ENCODE peak calls at places on chromosomes 3 and 15, in six cellular contexts. T is stomach, H is sigmoid colon, J is SK-N-SH, W is tibial nerve, S is transverse colon. Z is an unnamed sample.

GRCh38 chr15:74954515-74954914 is 2.1 kb downstream of the RPP25 start:
- DNase-seq in H (no peak), J (peak), S (no peak), T (no peak), W (no peak), Z (no peak)

GRCh38 chr3:70990723-70991122 is 592.8 kb downstream of the FOXP1 start:
- DNase-seq in W (no peak), S (no peak), J (no peak), H (no peak), T (no peak), Z (no peak)

GRCh38 chr3:196096382-196096953 is 14.6 kb upstream of the TFRC start:
- DNase-seq in J (no peak), T (peak), W (no peak), S (peak), H (peak), Z (peak)

GRCh38 chr15:65304393-65305143 is at the start of gene RNU5B-1:
- DNase-seq in J (peak), H (peak), T (peak), S (peak), W (peak), Z (peak)

GRCh38 chr15:89825264-89825940 is 10.8 kb upstream of the ANPEP start:
- DNase-seq in J (no peak), S (no peak), T (no peak), W (no peak), H (no peak), Z (no peak)

GRCh38 chr3:150165396-150166094 is 194.8 kb upstream of the PFN2 start:
- DNase-seq in S (no peak), H (no peak), J (no peak), T (no peak), W (no peak), Z (no peak)

GRCh38 chr3:157602424-157602823 is 99.2 kb upstream of the VEPH1 start:
- DNase-seq in S (no peak), W (no peak), J (no peak), H (no peak), T (no peak), Z (no peak)

GRCh38 chr3:61631108-61631769 is 69.9 kb downstream of the PTPRG start:
- DNase-seq in S (no peak), H (no peak), W (no peak), T (no peak), J (no peak), Z (no peak)

GRCh38 chr3:160697628-160698382 is 20.8 kb downstream of the ARL14 start:
- DNase-seq in H (no peak), J (no peak), W (no peak), S (no peak), T (no peak), Z (no peak)

GRCh38 chr3:68666409-68667193 is 265.7 kb downstream of the TAFA4 start:
- DNase-seq in H (no peak), T (no peak), J (no peak), S (no peak), W (no peak), Z (no peak)

GRCh38 chr3:27166888-27167287 is 202.3 kb downstream of the NEK10 start:
- DNase-seq in S (no peak), T (no peak), J (peak), W (no peak), H (no peak), Z (no peak)

GRCh38 chr3:38648659-38649499 is 608 bp downstream of the SCN5A start:
- DNase-seq in W (no peak), T (no peak), S (no peak), H (peak), J (peak), Z (no peak)

GRCh38 chr15:27183182-27183581 is 212.2 kb downstream of the GABRG3 start:
- DNase-seq in J (peak), H (no peak), T (no peak), W (no peak), S (no peak), Z (no peak)

GRCh38 chr3:46214751-46215352 is 6.7 kb upstream of the CCR1 start:
- DNase-seq in H (no peak), W (no peak), J (no peak), T (peak), S (no peak), Z (peak)

GRCh38 chr15:70781236-70781635 is 17.9 kb upstream of the UACA start:
- DNase-seq in T (no peak), S (no peak), J (no peak), W (no peak), H (no peak), Z (no peak)

GRCh38 chr3:78880588-78881461 is 887.0 kb downstream of the ROBO1 start:
- DNase-seq in W (no peak), S (no peak), T (no peak), H (no peak), J (no peak), Z (no peak)

GRCh38 chr15:48671381-48672022 is 26.0 kb upstream of the FBN1 start:
- DNase-seq in T (no peak), H (peak), S (no peak), J (no peak), W (peak), Z (no peak)

GRCh38 chr3:190368871-190369270 is 19.1 kb upstream of the CLDN16 start:
- DNase-seq in S (no peak), J (no peak), W (no peak), T (no peak), H (no peak), Z (no peak)

GRCh38 chr3:106097817-106098410 is 229.1 kb upstream of the CBLB start:
- DNase-seq in H (no peak), T (no peak), J (no peak), W (no peak), S (no peak), Z (no peak)

GRCh38 chr15:34754674-34755418 is at the start of gene GJD2:
- DNase-seq in T (no peak), W (no peak), S (no peak), H (no peak), J (peak), Z (peak)

GRCh38 chr3:188974856-188975611 is 196.7 kb upstream of the TPRG1 start:
- DNase-seq in S (no peak), W (no peak), T (no peak), J (no peak), H (no peak), Z (no peak)

GRCh38 chr3:194976049-194976451 is 290.4 kb downstream of the FAM43A start:
- DNase-seq in T (no peak), J (no peak), W (no peak), H (no peak), S (no peak), Z (peak)

GRCh38 chr3:117486709-117487394 is 777.3 kb downstream of the TUSC7 start:
- DNase-seq in H (no peak), T (no peak), W (no peak), S (no peak), J (peak), Z (no peak)

GRCh38 chr3:196604548-196604947 is 34.9 kb upstream of the NRROS start:
- DNase-seq in T (no peak), W (no peak), H (no peak), J (no peak), S (peak), Z (no peak)

GRCh38 chr3:76456322-76456721 is 583.6 kb upstream of the ROBO2 start:
- DNase-seq in W (no peak), T (no peak), H (no peak), S (no peak), J (no peak), Z (no peak)

GRCh38 chr3:140050977-140051957 is 116.3 kb downstream of the CLSTN2 start:
- DNase-seq in S (no peak), T (no peak), H (no peak), W (no peak), J (peak), Z (no peak)

GRCh38 chr15:70853270-70853854 is 595 bp downstream of the LARP6 start:
- DNase-seq in T (no peak), H (no peak), W (no peak), S (peak), J (peak), Z (no peak)

GRCh38 chr3:171088984-171089754 is 62.6 kb upstream of the SLC2A2 start:
- DNase-seq in H (no peak), J (no peak), S (no peak), W (no peak), T (no peak), Z (no peak)

GRCh38 chr3:17894434-17895060 is 152.1 kb upstream of the TBC1D5 start:
- DNase-seq in H (no peak), T (peak), J (no peak), W (no peak), S (peak), Z (peak)

GRCh38 chr15:61750271-61751084 is 309.8 kb downstream of the VPS13C start:
- DNase-seq in J (peak), W (no peak), T (peak), H (no peak), S (peak), Z (peak)
- TF ChIP-seq EP300 in J (no peak), W (no peak), T (no peak), H (no peak), S (no peak), Z (no peak)

GRCh38 chr3:192719964-192720363 is 7.4 kb downstream of the FGF12 start:
- DNase-seq in H (no peak), W (no peak), T (no peak), J (no peak), S (no peak), Z (no peak)
- TF ChIP-seq EP300 in H (no peak), W (no peak), T (no peak), J (no peak), S (no peak), Z (no peak)

DNA sequence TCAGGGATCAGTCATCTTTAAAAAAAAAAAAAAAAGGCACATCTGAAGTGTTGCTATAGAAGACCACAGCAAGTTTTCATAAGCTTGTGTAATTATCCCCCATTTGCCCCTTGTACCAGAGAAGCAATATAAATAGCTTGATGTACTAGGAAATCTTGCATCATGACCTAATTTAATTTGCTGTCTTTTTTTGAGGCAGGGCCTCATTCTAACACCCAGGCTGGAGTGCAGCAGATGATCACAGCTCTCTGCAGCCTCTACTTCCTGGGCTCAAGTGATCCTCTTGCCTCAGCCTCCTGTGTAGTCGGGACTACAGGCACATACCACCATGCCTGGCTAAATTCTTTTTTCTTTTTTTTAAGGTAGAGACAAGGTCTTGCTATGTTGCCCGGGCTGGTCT is 88.7 kb downstream of the ARIH1 start:
- DNase-seq in J (no peak), H (no peak), W (no peak), T (no peak), S (no peak), Z (no peak)
- TF ChIP-seq EP300 in J (no peak), H (no peak), W (no peak), T (no peak), S (no peak), Z (no peak)

GRCh38 chr3:10300087-10300486 is 7.3 kb upstream of the GHRL start:
- DNase-seq in H (no peak), J (no peak), T (no peak), S (no peak), W (no peak), Z (no peak)
- TF ChIP-seq EP300 in H (no peak), J (no peak), T (no peak), S (no peak), W (no peak), Z (no peak)

GRCh38 chr15:29676961-29677402 is 145.3 kb downstream of the TJP1 start:
- DNase-seq in T (no peak), J (peak), H (no peak), W (no peak), S (no peak), Z (no peak)

GRCh38 chr15:29674661-29675533 is 147.4 kb downstream of the TJP1 start:
- DNase-seq in T (peak), S (peak), H (no peak), J (peak), W (no peak), Z (peak)

GRCh38 chr15:29677871-29678431 is 144.3 kb downstream of the TJP1 start:
- DNase-seq in H (no peak), T (peak), W (no peak), J (no peak), S (peak), Z (peak)

GRCh38 chr15:29677450-29677849 is 144.8 kb downstream of the TJP1 start:
- DNase-seq in T (no peak), H (no peak), S (no peak), J (no peak), W (no peak), Z (peak)

DNA sequence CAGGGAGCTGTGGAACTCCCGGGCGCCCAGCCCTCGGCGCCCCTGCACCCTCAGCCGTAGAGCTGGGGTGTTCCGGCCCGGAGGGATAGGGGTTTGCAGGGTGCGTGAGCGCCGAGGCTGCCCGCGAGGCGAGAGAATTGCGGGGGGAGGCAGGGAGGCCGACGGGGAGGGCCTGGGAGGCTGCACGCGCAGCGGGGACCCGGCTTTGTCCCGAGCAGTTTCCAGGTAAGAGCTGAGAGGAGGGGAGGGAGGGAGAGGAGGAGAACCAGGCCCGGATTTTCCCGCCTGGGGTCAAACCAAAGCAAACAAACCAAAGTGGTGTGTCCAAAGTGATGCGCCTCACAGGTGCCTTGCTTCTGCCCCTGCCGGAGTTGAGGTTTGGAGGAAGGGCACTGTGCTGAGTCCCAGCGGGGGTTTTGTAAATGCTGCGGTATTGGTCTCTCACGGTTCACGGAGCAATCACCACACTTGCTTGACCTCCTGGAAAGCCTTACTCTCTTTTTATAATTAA is 146.4 kb downstream of the TJP1 start:
- DNase-seq in H (no peak), S (no peak), W (no peak), T (no peak), J (no peak), Z (no peak)
- TF ChIP-seq EP300 in H (no peak), S (no peak), W (no peak), T (no peak), J (no peak), Z (no peak)

GRCh38 chr15:53644681-53645080 is 114.8 kb downstream of the WDR72 start:
- DNase-seq in T (no peak), W (no peak), J (no peak), S (no peak), H (no peak), Z (no peak)
- TF ChIP-seq EP300 in T (no peak), W (no peak), J (no peak), S (no peak), H (no peak), Z (no peak)

GRCh38 chr15:51849866-51850265 is 20.4 kb downstream of the TMOD3 start:
- DNase-seq in J (no peak), H (no peak), S (no peak), W (no peak), T (no peak), Z (no peak)

GRCh38 chr15:51848811-51849210 is 19.4 kb downstream of the TMOD3 start:
- DNase-seq in J (no peak), S (no peak), W (no peak), H (no peak), T (no peak), Z (no peak)

GRCh38 chr15:51844747-51845426 is 15.4 kb downstream of the TMOD3 start:
- DNase-seq in S (no peak), H (no peak), J (no peak), T (no peak), W (no peak), Z (no peak)

GRCh38 chr15:51846066-51846462 is 16.6 kb downstream of the TMOD3 start:
- DNase-seq in T (no peak), W (no peak), S (no peak), J (no peak), H (no peak), Z (no peak)

DNA sequence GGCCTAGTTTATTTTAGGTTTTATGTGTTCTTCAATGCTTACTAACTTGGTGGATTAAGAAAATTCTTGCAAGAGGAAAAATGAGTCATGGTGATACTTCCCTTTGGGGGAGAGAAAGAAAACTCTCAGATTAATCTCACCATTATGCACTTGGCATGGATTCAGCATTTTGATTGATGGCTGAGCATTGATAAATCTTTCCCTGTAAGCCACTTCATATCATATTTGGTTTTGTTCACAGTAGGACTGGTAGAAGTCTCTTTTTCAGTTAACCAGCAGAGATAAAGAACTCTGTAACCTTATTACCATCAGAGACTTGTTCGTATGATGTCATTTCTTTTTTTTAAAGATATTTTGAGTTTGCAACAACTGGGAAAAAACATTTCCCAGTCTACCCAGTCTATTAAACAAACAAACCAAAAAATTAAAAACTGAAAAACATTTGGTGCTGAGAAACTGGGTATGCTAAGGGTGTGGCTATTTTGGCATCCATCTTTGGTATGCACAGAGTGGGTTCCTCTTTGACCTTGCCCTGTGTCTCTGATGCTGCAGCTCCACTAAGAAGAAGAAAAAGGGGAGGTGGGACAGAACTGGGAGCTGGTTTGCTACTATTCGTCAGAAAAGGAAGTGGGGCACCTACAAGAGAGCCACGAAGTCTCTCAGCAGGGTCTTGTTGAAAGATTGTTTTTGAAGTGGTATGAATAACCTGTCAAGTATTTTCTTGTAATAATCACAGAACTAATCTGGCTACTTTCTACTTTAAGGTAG is 17.2 kb downstream of the TMOD3 start:
- DNase-seq in T (no peak), W (no peak), S (no peak), H (no peak), J (no peak), Z (no peak)
- TF ChIP-seq EP300 in T (no peak), W (peak), S (no peak), H (no peak), J (no peak), Z (no peak)

DNA sequence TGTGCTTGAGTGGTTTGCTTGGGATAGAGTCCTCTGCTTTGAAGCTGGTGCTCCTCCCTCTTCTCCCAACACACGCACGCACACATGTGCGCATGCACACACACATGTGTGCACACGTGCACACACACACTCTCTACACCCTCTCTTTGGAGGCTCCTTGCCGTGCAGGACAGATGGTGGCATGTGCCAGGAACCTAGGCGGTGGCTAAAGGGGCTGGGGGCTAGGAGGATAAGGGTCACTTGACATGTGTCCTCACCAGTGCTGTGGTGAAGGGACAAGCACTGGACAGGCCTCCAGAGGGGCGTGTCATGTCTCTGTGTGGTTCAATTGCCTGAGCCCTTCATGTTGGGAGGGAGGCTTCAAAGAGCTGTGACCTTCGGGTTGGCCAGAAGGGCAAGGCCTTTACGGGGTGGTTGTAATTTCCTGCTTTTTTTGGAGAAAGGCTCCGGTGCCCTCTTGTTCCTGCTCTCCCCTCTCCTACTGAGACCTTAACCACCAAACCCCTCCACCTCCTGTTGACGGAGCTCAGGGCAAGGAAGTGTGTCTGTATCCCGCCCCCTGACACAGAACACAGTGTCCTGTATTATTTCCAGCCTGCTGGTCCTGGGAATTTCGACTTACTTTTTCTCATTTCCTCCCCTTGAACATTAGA is 285.1 kb upstream of the ROPN1 start:
- DNase-seq in H (no peak), T (no peak), J (no peak), W (no peak), S (no peak), Z (no peak)
- TF ChIP-seq EP300 in H (peak), T (peak), J (no peak), W (peak), S (no peak), Z (peak)